ENCODE peak calls at places on chromosomes 1 and 21, in four cellular contexts. Q, U, C and I are unnamed samples.

GRCh38 chr1:54118704-54119103 is 34.1 kb downstream of the CDCP2 start:
- DNase-seq in Q (no peak), U (peak), C (no peak), I (no peak)

GRCh38 chr21:39082656-39083376 is 100.4 kb downstream of the PSMG1 start:
- DNase-seq in Q (no peak), U (peak), C (no peak), I (no peak)

GRCh38 chr1:37308571-37308960 is 165.8 kb upstream of the ZC3H12A start:
- DNase-seq in Q (no peak), U (no peak), C (no peak), I (no peak)

GRCh38 chr1:52119291-52119690 is 22.6 kb upstream of the ZFYVE9 start:
- DNase-seq in Q (no peak), U (no peak), C (no peak), I (no peak)

GRCh38 chr1:73756817-73757216 is 441.2 kb downstream of the LRRIQ3 start:
- DNase-seq in Q (no peak), U (no peak), C (no peak), I (no peak)

GRCh38 chr1:36134805-36135339 is 9.8 kb upstream of the COL8A2 start:
- DNase-seq in Q (peak), U (peak), C (peak), I (peak)

GRCh38 chr1:69567847-69568434 is at the start of gene LRRC7:
- DNase-seq in Q (peak), U (peak), C (peak), I (peak)

GRCh38 chr1:159161001-159161718 is 10.3 kb upstream of the CADM3 start:
- DNase-seq in Q (peak), U (peak), C (peak), I (peak)

GRCh38 chr1:161706483-161707347 is at the start of gene FCRLA:
- DNase-seq in Q (no peak), U (peak), C (peak), I (no peak)

GRCh38 chr1:18554597-18554996 is 73.9 kb downstream of the KLHDC7A start:
- DNase-seq in Q (no peak), U (no peak), C (no peak), I (no peak)

GRCh38 chr1:58815069-58815679 is 31.3 kb upstream of the JUN start:
- DNase-seq in Q (peak), U (no peak), C (peak), I (no peak)